ENCODE peak calls at places on chromosomes 12 and 14, in ten cellular contexts. K is GM12865, I is stomach, S is heart left ventricle, T is HL-60, H is tibial artery, C is foreskin fibroblast, N is cardiac muscle cell, W is colonic mucosa, R is lower lobe of right lung. L is an unnamed sample.

GRCh38 chr14:22047105-22047504 is 373.5 kb upstream of the OR4E1 start:
- DNase-seq in K (peak; percentile 55), I (no peak), S (no peak), T (peak; percentile 57), H (no peak), C (no peak), N (peak; percentile 62), W (no peak), R (no peak), L (no peak)

GRCh38 chr14:95486875-95487668 is 29.4 kb downstream of the SYNE3 start:
- DNase-seq in K (peak; percentile 29), I (no peak), S (no peak), T (peak; percentile 68), H (no peak), C (no peak), N (no peak), W (peak; percentile 57), R (no peak), L (no peak)

GRCh38 chr14:95078841-95079240 is 78.5 kb downstream of the DICER1 start:
- DNase-seq in K (no peak), I (no peak), S (no peak), T (no peak), H (no peak), C (no peak), N (peak; percentile 17), W (no peak), R (no peak), L (no peak)

GRCh38 chr14:59123975-59124374 is 64.5 kb upstream of the DAAM1 start:
- DNase-seq in K (no peak), I (no peak), S (no peak), T (no peak), H (no peak), C (peak; percentile 54), N (peak; percentile 28), W (no peak), R (no peak), L (peak; percentile 6)

GRCh38 chr12:7542813-7543212 is 39.2 kb upstream of the CD163 start:
- DNase-seq in K (no peak), I (no peak), S (no peak), T (peak; percentile 2), H (no peak), C (peak; percentile 76), N (no peak), W (no peak), R (no peak), L (no peak)

GRCh38 chr14:80955434-80955939 is at the start of gene TSHR:
- DNase-seq in K (no peak), I (no peak), S (no peak), T (no peak), H (no peak), C (peak; percentile 12), N (no peak), W (no peak), R (peak; percentile 48), L (no peak)

GRCh38 chr12:98870521-98870920 is 225.4 kb downstream of the APAF1 start:
- DNase-seq in K (no peak), I (no peak), S (no peak), T (no peak), H (no peak), C (no peak), N (no peak), W (no peak), R (no peak), L (no peak)

GRCh38 chr14:101362529-101363260 is 198.6 kb upstream of the DIO3 start:
- DNase-seq in K (no peak), I (no peak), S (no peak), T (no peak), H (no peak), C (no peak), N (no peak), W (no peak), R (no peak), L (no peak)

GRCh38 chr14:63795532-63795931 is 57.3 kb upstream of the SYNE2 start:
- DNase-seq in K (peak; percentile 60), I (no peak), S (no peak), T (no peak), H (no peak), C (no peak), N (no peak), W (no peak), R (no peak), L (no peak)

GRCh38 chr12:42364692-42365091 is 38.7 kb downstream of the PPHLN1 start:
- DNase-seq in K (no peak), I (no peak), S (no peak), T (no peak), H (no peak), C (no peak), N (no peak), W (no peak), R (no peak), L (no peak)

GRCh38 chr12:50224026-50224692 is 57.0 kb upstream of the CERS5 start:
- DNase-seq in K (peak; percentile 77), I (peak; percentile 51), S (no peak), T (no peak), H (no peak), C (peak; percentile 30), N (no peak), W (no peak), R (no peak), L (no peak)

GRCh38 chr12:45615268-45615667 is 114.2 kb upstream of the ARID2 start:
- DNase-seq in K (no peak), I (no peak), S (no peak), T (no peak), H (no peak), C (peak; percentile 78), N (no peak), W (no peak), R (no peak), L (no peak)

GRCh38 chr12:24534632-24535031 is 414.3 kb downstream of the BCAT1 start:
- DNase-seq in K (no peak), I (no peak), S (peak; percentile 57), T (no peak), H (peak; percentile 74), C (no peak), N (no peak), W (no peak), R (no peak), L (no peak)
- TF ChIP-seq CTCF in K (no peak), I (no peak), S (no peak), T (no peak), H (no peak), C (no peak), N (no peak), W (no peak), R (no peak), L (no peak)

GRCh38 chr12:104956870-104957301 is 1.2 kb downstream of the SLC41A2 start:
- DNase-seq in K (no peak), I (no peak), S (no peak), T (no peak), H (no peak), C (peak; percentile 41), N (no peak), W (no peak), R (no peak), L (no peak)

GRCh38 chr12:104958946-104959841 is 1.1 kb upstream of the SLC41A2 start:
- DNase-seq in K (no peak), I (no peak), S (no peak), T (no peak), H (no peak), C (peak; percentile 77), N (no peak), W (peak; percentile 36), R (no peak), L (no peak)

GRCh38 chr12:104958009-104958945 is at the start of gene SLC41A2:
- DNase-seq in K (peak; percentile 89), I (peak; percentile 88), S (peak; percentile 81), T (peak; percentile 12), H (peak; percentile 91), C (peak; percentile 93), N (peak; percentile 88), W (peak; percentile 80), R (peak; percentile 89), L (peak; percentile 72)

GRCh38 chr12:104955703-104956102 is 2.4 kb downstream of the SLC41A2 start:
- DNase-seq in K (no peak), I (no peak), S (no peak), T (no peak), H (no peak), C (no peak), N (no peak), W (no peak), R (no peak), L (no peak)

DNA sequence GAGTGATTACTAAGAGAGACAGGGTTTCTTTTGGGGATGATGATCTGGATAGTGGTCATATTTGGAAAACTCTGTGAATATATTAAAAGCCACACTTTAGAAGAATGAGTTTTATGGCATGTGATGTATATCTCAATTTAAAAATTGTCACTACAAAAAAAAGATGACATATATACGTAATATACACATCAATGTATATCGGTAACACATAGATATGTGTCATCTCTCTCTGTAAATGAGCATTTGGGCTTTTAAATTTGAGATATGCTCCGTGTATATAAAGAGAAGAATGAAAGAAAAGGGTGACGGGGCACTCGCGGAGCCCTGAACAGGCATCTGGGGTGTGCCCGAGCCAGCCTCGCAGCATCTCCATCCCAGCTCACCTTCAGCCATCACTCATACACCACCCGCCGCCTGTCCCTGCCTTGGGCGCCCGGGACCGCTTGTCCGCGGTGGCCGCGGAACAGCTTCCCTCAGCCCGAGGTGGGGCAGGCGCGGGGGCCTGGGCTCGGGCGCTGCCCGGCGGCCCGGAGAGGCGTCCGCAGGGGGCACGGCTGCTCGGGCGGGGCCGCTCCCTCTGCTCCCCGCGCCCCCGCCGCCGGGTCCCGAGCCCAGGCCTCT is 592 bp downstream of the SLC41A2 start:
- DNase-seq in K (peak; percentile 41), I (peak; percentile 52), S (no peak), T (no peak), H (no peak), C (peak; percentile 21), N (no peak), W (peak; percentile 56), R (no peak), L (no peak)
- H3K4me3 ChIP-seq in K (peak overlapping the region; percentile 77), I (peak overlapping the region; percentile 91), S (peak overlapping the region; percentile 84), T (peak overlapping the region; percentile 64), H (peak overlapping the region; percentile 86), C (peak overlapping the region; percentile 61), N (peak overlapping the region; percentile 73), W (peak overlapping the region; percentile 76), R (peak overlapping the region; percentile 77), L (peak overlapping the region; percentile 86)

DNA sequence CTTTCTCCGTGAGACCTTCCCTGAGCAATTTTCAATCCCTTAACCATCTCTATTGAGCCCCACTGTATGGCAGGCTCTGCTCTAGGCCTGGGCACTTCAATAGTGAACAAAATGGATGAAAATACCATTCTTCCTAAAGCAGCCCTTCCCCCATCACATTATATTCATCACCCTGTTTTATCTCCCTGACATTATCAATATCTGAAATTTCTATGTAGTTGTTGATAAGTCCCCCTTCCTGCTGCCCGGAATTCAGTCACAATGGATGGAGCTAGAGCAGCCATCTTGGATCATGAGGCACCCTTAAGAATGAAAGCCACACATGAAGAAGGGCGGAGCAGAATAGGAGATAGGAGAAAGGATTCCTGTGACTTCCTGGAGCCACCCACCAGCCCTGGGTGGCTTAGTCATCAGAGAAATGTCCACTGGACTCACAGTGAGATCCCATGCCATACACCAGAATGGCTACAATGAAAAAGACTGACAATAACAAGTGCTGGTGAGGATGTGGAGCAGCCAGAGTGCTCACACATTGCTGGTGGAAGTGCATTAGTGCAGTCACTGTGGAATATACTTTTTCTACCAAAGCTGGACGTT is 33.9 kb downstream of the SCARB1 start:
- DNase-seq in K (no peak), I (no peak), S (no peak), T (no peak), H (no peak), C (no peak), N (no peak), W (no peak), R (no peak), L (no peak)
- TF ChIP-seq CTCF in K (no peak), I (no peak), S (no peak), T (no peak), H (no peak), C (no peak), N (no peak), W (no peak), R (no peak), L (no peak)

GRCh38 chr14:64923015-64923414 is 8.8 kb downstream of the CHURC1 start:
- DNase-seq in K (no peak), I (no peak), S (no peak), T (no peak), H (no peak), C (no peak), N (no peak), W (no peak), R (no peak), L (no peak)
- H3K4me3 ChIP-seq in K (no peak overlapping the region), I (no peak overlapping the region), S (no peak overlapping the region), T (no peak overlapping the region), H (no peak overlapping the region), C (no peak overlapping the region), N (no peak overlapping the region), W (no peak overlapping the region), R (no peak overlapping the region), L (no peak overlapping the region)

L was measured in epithelial cell of proximal tubule.